ENCODE peak calls at places on chromosomes 1 and 21, in five cellular contexts. One of them, this sample, is unnamed.

GRCh38 chr1:15684468-15685283 is 556 bp downstream of the PLEKHM2 start:
- DNase-seq in trophoblast cell: peak
- DNase-seq in H1: peak
- DNase-seq in IMR-90: no peak
- DNase-seq in mesendoderm: peak
- DNase-seq in this sample: peak

GRCh38 chr1:61052393-61053280 is 29.7 kb upstream of the NFIA start:
- DNase-seq in trophoblast cell: no peak
- DNase-seq in H1: peak
- DNase-seq in IMR-90: no peak
- DNase-seq in mesendoderm: peak
- DNase-seq in this sample: no peak

GRCh38 chr1:188599313-188599712 is 1770.6 kb downstream of the PLA2G4A start:
- DNase-seq in trophoblast cell: no peak
- DNase-seq in H1: no peak
- DNase-seq in IMR-90: no peak
- DNase-seq in mesendoderm: peak
- DNase-seq in this sample: no peak

GRCh38 chr1:64948905-64949833 is 17.2 kb downstream of the JAK1 start:
- DNase-seq in trophoblast cell: peak
- DNase-seq in H1: no peak
- DNase-seq in IMR-90: no peak
- DNase-seq in mesendoderm: peak
- DNase-seq in this sample: no peak

GRCh38 chr1:15760520-15761211 is 2.1 kb downstream of the FBLIM1 start:
- DNase-seq in trophoblast cell: peak
- DNase-seq in H1: no peak
- DNase-seq in IMR-90: peak
- DNase-seq in mesendoderm: peak
- DNase-seq in this sample: no peak

GRCh38 chr1:222416001-222416791 is 131.7 kb downstream of the HHIPL2 start:
- DNase-seq in trophoblast cell: no peak
- DNase-seq in H1: no peak
- DNase-seq in IMR-90: peak
- DNase-seq in mesendoderm: no peak
- DNase-seq in this sample: no peak

GRCh38 chr1:214441119-214441518 is 110.3 kb downstream of the PTPN14 start:
- DNase-seq in trophoblast cell: peak
- DNase-seq in H1: no peak
- DNase-seq in IMR-90: peak
- DNase-seq in mesendoderm: no peak
- DNase-seq in this sample: no peak

GRCh38 chr1:244102051-244102450 is 51.0 kb downstream of the ZBTB18 start:
- DNase-seq in trophoblast cell: no peak
- DNase-seq in H1: no peak
- DNase-seq in IMR-90: no peak
- DNase-seq in mesendoderm: no peak
- DNase-seq in this sample: no peak

GRCh38 chr1:40312238-40313205 is 4.6 kb downstream of the COL9A2 start:
- DNase-seq in trophoblast cell: no peak
- DNase-seq in H1: no peak
- DNase-seq in IMR-90: no peak
- DNase-seq in mesendoderm: no peak
- DNase-seq in this sample: no peak

GRCh38 chr1:216325946-216326345 is 97.3 kb downstream of the USH2A start:
- DNase-seq in trophoblast cell: no peak
- DNase-seq in H1: no peak
- DNase-seq in IMR-90: peak
- DNase-seq in mesendoderm: no peak
- DNase-seq in this sample: no peak

GRCh38 chr1:93000291-93000690 is 39.0 kb upstream of the DIPK1A start:
- DNase-seq in trophoblast cell: no peak
- DNase-seq in H1: peak
- DNase-seq in IMR-90: no peak
- DNase-seq in mesendoderm: peak
- DNase-seq in this sample: no peak

GRCh38 chr1:86370627-86371026 is 25.5 kb downstream of the ODF2L start:
- DNase-seq in trophoblast cell: no peak
- DNase-seq in H1: no peak
- DNase-seq in IMR-90: peak
- DNase-seq in mesendoderm: no peak
- DNase-seq in this sample: no peak

GRCh38 chr1:196535727-196536126 is 72.5 kb downstream of the KCNT2 start:
- DNase-seq in trophoblast cell: no peak
- DNase-seq in H1: no peak
- DNase-seq in IMR-90: peak
- DNase-seq in mesendoderm: peak
- DNase-seq in this sample: peak

GRCh38 chr1:56061824-56062223 is 517.5 kb downstream of the PLPP3 start:
- DNase-seq in trophoblast cell: no peak
- DNase-seq in H1: no peak
- DNase-seq in IMR-90: no peak
- DNase-seq in mesendoderm: no peak
- DNase-seq in this sample: no peak

GRCh38 chr1:65894738-65895605 is 102.3 kb downstream of the PDE4B start:
- DNase-seq in trophoblast cell: no peak
- DNase-seq in H1: no peak
- DNase-seq in IMR-90: peak
- DNase-seq in mesendoderm: no peak
- DNase-seq in this sample: no peak

GRCh38 chr1:117671781-117672501 is 66.1 kb downstream of the TENT5C start:
- DNase-seq in trophoblast cell: no peak
- DNase-seq in H1: no peak
- DNase-seq in IMR-90: no peak
- DNase-seq in mesendoderm: peak
- DNase-seq in this sample: peak

GRCh38 chr1:203252678-203253077 is 23.2 kb upstream of the CHIT1 start:
- DNase-seq in trophoblast cell: no peak
- DNase-seq in H1: no peak
- DNase-seq in IMR-90: no peak
- DNase-seq in mesendoderm: no peak
- DNase-seq in this sample: no peak

GRCh38 chr1:21200767-21201166 is 24.1 kb upstream of the EIF4G3 start:
- DNase-seq in trophoblast cell: no peak
- DNase-seq in H1: no peak
- DNase-seq in IMR-90: peak
- DNase-seq in mesendoderm: no peak
- DNase-seq in this sample: no peak

GRCh38 chr1:165633624-165634023 is 2.6 kb downstream of the MGST3 start:
- DNase-seq in trophoblast cell: peak
- DNase-seq in H1: no peak
- DNase-seq in IMR-90: peak
- DNase-seq in mesendoderm: no peak
- DNase-seq in this sample: no peak

GRCh38 chr1:214551436-214552173 is at the start of gene PTPN14:
- DNase-seq in trophoblast cell: peak
- DNase-seq in H1: peak
- DNase-seq in IMR-90: peak
- DNase-seq in mesendoderm: peak
- DNase-seq in this sample: peak

GRCh38 chr1:157170677-157171515 is 32.7 kb upstream of the ETV3 start:
- DNase-seq in trophoblast cell: peak
- DNase-seq in H1: peak
- DNase-seq in IMR-90: no peak
- DNase-seq in mesendoderm: peak
- DNase-seq in this sample: peak

GRCh38 chr1:11629626-11630025 is 24.6 kb downstream of the FBXO2 start:
- DNase-seq in trophoblast cell: no peak
- DNase-seq in H1: no peak
- DNase-seq in IMR-90: no peak
- DNase-seq in mesendoderm: no peak
- DNase-seq in this sample: no peak

GRCh38 chr1:9324246-9325096 is 31.8 kb downstream of the SPSB1 start:
- DNase-seq in trophoblast cell: peak
- DNase-seq in H1: no peak
- DNase-seq in IMR-90: no peak
- DNase-seq in mesendoderm: no peak
- DNase-seq in this sample: no peak

DNA sequence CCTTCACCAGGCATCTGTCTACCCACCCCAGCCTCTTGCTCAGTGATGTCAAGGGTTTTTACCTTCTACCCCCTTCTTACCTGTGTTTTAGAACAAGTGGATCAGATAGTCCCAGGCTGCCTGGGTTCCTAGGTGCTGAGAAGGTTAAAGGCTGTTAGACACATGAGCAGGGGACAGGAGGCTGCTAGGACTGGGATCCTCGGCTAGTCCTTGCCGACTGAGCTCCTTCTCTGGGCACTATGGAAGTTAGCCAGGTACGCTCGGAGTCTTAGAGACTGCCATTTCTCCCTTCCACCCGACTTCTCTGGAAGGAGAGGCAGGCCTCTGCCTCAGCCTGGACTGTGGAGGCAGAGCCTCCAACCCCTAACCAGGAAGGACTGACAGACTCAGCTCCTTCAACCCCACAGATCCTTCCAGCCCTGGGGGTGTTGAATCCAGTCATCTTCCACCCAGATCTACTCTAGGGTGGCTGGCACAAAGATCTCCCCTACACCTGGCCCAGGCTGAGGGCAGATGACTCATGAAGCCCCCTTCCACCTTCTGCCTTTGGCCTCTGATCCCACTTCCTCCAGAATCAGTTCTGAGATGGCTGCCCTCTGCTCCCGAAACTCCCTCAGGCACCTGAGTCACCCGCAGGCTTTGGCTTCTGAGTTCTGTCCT is at the start of gene DYNLT4:
- DNase-seq in trophoblast cell: no peak
- DNase-seq in H1: no peak
- DNase-seq in IMR-90: no peak
- DNase-seq in mesendoderm: no peak
- DNase-seq in this sample: no peak
- H3K4me3 ChIP-seq in trophoblast cell: no peak
- H3K4me3 ChIP-seq in H1: peak
- H3K4me3 ChIP-seq in IMR-90: no peak
- H3K4me3 ChIP-seq in mesendoderm: no peak
- H3K4me3 ChIP-seq in this sample: no peak

GRCh38 chr21:41898998-41899397 is 19.9 kb upstream of the PRDM15 start:
- DNase-seq in trophoblast cell: no peak
- DNase-seq in H1: no peak
- DNase-seq in IMR-90: no peak
- DNase-seq in mesendoderm: no peak
- DNase-seq in this sample: no peak

GRCh38 chr21:41901099-41901498 is 22.0 kb upstream of the PRDM15 start:
- DNase-seq in trophoblast cell: peak
- DNase-seq in H1: no peak
- DNase-seq in IMR-90: no peak
- DNase-seq in mesendoderm: no peak
- DNase-seq in this sample: no peak

GRCh38 chr21:41901782-41902181 is 22.6 kb upstream of the PRDM15 start:
- DNase-seq in trophoblast cell: no peak
- DNase-seq in H1: no peak
- DNase-seq in IMR-90: no peak
- DNase-seq in mesendoderm: no peak
- DNase-seq in this sample: no peak

GRCh38 chr21:41899431-41900202 is 20.5 kb upstream of the PRDM15 start:
- DNase-seq in trophoblast cell: no peak
- DNase-seq in H1: no peak
- DNase-seq in IMR-90: no peak
- DNase-seq in mesendoderm: no peak
- DNase-seq in this sample: no peak

DNA sequence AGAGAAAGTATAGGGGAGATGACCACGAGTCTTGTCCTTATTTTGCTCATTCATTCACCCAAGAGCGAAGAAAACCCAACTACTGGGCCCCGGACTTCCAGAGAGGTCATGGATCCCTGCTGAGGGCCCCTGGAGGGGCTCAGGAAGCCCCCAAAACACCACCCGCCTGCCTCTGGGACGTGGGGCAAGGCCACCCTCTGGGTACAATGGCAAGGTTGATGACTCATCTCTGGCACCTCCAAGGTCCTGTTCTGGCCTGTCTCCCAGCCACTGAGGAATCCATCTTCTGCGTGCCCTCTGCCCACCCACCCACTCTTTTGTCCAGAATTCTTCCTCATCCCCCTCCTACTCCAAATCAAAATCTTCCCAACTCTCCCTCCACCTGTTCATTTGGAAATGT is 21.3 kb upstream of the PRDM15 start:
- DNase-seq in trophoblast cell: no peak
- DNase-seq in H1: no peak
- DNase-seq in IMR-90: no peak
- DNase-seq in mesendoderm: no peak
- DNase-seq in this sample: no peak
- H2BK120ac ChIP-seq in trophoblast cell: no peak
- H2BK120ac ChIP-seq in H1: no peak
- H2BK120ac ChIP-seq in IMR-90: no peak
- H2BK120ac ChIP-seq in mesendoderm: no peak
- H2BK120ac ChIP-seq in this sample: no peak

GRCh38 chr1:51898090-51898734 is 19.7 kb upstream of the NRDC start:
- DNase-seq in trophoblast cell: peak
- DNase-seq in H1: no peak
- DNase-seq in IMR-90: peak
- DNase-seq in mesendoderm: no peak
- DNase-seq in this sample: no peak
- H3K4me3 ChIP-seq in trophoblast cell: no peak
- H3K4me3 ChIP-seq in H1: no peak
- H3K4me3 ChIP-seq in IMR-90: no peak
- H3K4me3 ChIP-seq in mesendoderm: no peak
- H3K4me3 ChIP-seq in this sample: no peak

DNA sequence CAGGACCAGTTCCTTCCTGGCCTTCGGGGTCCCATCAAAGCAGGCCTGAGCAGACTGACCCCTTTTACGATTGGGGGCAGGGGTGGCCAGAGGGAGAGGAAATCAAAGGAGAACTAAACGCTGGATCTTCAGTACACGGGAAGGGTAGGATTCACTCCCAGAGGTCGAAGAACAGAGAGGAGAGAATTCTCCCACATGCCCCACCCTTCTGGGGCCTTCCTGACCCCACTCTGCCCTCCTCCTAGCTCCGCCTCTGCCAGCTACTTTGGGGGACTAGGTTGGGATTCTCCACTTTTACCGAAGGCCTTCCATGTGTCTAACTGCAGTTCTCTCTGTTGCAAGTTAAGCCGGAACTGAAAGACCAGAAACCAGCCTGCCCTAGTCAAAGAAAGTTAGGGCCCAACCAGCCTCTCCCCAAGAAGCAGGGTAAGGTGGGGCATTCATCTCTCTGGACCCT is 654 bp upstream of the ARHGEF2 start:
- DNase-seq in trophoblast cell: peak
- DNase-seq in H1: no peak
- DNase-seq in IMR-90: peak
- DNase-seq in mesendoderm: no peak
- DNase-seq in this sample: no peak
- H2BK120ac ChIP-seq in trophoblast cell: peak
- H2BK120ac ChIP-seq in H1: peak
- H2BK120ac ChIP-seq in IMR-90: peak
- H2BK120ac ChIP-seq in mesendoderm: peak
- H2BK120ac ChIP-seq in this sample: no peak

This sample was measured in neuronal stem cell.